ENCODE peak calls at places on chromosomes 6 and 20, in ten cellular contexts. One of them, this sample, is unnamed.

GRCh38 chr6:141551318-141551717 is 581.4 kb upstream of the GJE1 start:
- DNase-seq in astrocyte: no peak
- DNase-seq in GM12865: no peak
- DNase-seq in PC-9: no peak
- DNase-seq in progenitor cell of endocrine pancreas: no peak
- DNase-seq in HFFc6: no peak
- DNase-seq in RWPE1: no peak
- DNase-seq in WTC11: no peak
- DNase-seq in fibroblast of lung: no peak
- DNase-seq in H9: no peak
- DNase-seq in this sample: no peak

GRCh38 chr20:61186771-61187170 is 65.3 kb upstream of the CDH4 start:
- DNase-seq in progenitor cell of endocrine pancreas: no peak
- DNase-seq in H9: no peak
- DNase-seq in HFFc6: no peak
- DNase-seq in astrocyte: peak; percentile 60
- DNase-seq in GM12865: no peak
- DNase-seq in fibroblast of lung: peak; percentile 38
- DNase-seq in WTC11: no peak
- DNase-seq in RWPE1: no peak
- DNase-seq in PC-9: no peak
- DNase-seq in this sample: no peak

GRCh38 chr6:35203680-35204079 is 10.1 kb upstream of the SCUBE3 start:
- DNase-seq in PC-9: no peak
- DNase-seq in progenitor cell of endocrine pancreas: no peak
- DNase-seq in HFFc6: no peak
- DNase-seq in RWPE1: no peak
- DNase-seq in WTC11: no peak
- DNase-seq in H9: no peak
- DNase-seq in astrocyte: no peak
- DNase-seq in fibroblast of lung: no peak
- DNase-seq in GM12865: no peak
- DNase-seq in this sample: no peak

GRCh38 chr6:137369135-137369534 is 125.1 kb downstream of the OLIG3 start:
- DNase-seq in astrocyte: no peak
- DNase-seq in progenitor cell of endocrine pancreas: no peak
- DNase-seq in HFFc6: no peak
- DNase-seq in PC-9: no peak
- DNase-seq in WTC11: no peak
- DNase-seq in GM12865: no peak
- DNase-seq in H9: no peak
- DNase-seq in RWPE1: no peak
- DNase-seq in fibroblast of lung: no peak
- DNase-seq in this sample: no peak

GRCh38 chr20:62831361-62831788 is 14.5 kb downstream of the COL9A3 start:
- DNase-seq in GM12865: no peak
- DNase-seq in progenitor cell of endocrine pancreas: no peak
- DNase-seq in PC-9: peak; percentile 93
- DNase-seq in HFFc6: no peak
- DNase-seq in fibroblast of lung: no peak
- DNase-seq in H9: no peak
- DNase-seq in astrocyte: no peak
- DNase-seq in WTC11: no peak
- DNase-seq in RWPE1: no peak
- DNase-seq in this sample: no peak

GRCh38 chr6:169813969-169814368 is 62.5 kb downstream of the ERMARD start:
- DNase-seq in H9: no peak
- DNase-seq in progenitor cell of endocrine pancreas: no peak
- DNase-seq in astrocyte: no peak
- DNase-seq in fibroblast of lung: no peak
- DNase-seq in RWPE1: no peak
- DNase-seq in GM12865: no peak
- DNase-seq in WTC11: no peak
- DNase-seq in HFFc6: no peak
- DNase-seq in PC-9: no peak
- DNase-seq in this sample: no peak

GRCh38 chr6:78867020-78867369 is 356 bp upstream of the IRAK1BP1 start:
- DNase-seq in RWPE1: no peak
- DNase-seq in fibroblast of lung: no peak
- DNase-seq in H9: no peak
- DNase-seq in GM12865: no peak
- DNase-seq in HFFc6: no peak
- DNase-seq in PC-9: no peak
- DNase-seq in progenitor cell of endocrine pancreas: no peak
- DNase-seq in WTC11: peak; percentile 19
- DNase-seq in astrocyte: no peak
- DNase-seq in this sample: no peak

GRCh38 chr20:53763707-53764415 is 170.2 kb upstream of the ZNF217 start:
- DNase-seq in fibroblast of lung: peak; percentile 52
- DNase-seq in HFFc6: peak; percentile 19
- DNase-seq in RWPE1: no peak
- DNase-seq in astrocyte: peak; percentile 79
- DNase-seq in progenitor cell of endocrine pancreas: no peak
- DNase-seq in GM12865: no peak
- DNase-seq in PC-9: no peak
- DNase-seq in WTC11: peak; percentile 26
- DNase-seq in H9: peak; percentile 71
- DNase-seq in this sample: no peak

GRCh38 chr6:31834367-31834703 is 6.8 kb downstream of the HSPA1B start:
- DNase-seq in H9: peak; percentile 86
- DNase-seq in fibroblast of lung: peak; percentile 89
- DNase-seq in RWPE1: peak; percentile 83
- DNase-seq in HFFc6: peak; percentile 81
- DNase-seq in progenitor cell of endocrine pancreas: peak; percentile 68
- DNase-seq in PC-9: peak; percentile 80
- DNase-seq in GM12865: peak; percentile 94
- DNase-seq in WTC11: peak; percentile 85
- DNase-seq in astrocyte: peak; percentile 57
- DNase-seq in this sample: peak; percentile 72

GRCh38 chr20:51385941-51386530 is 156.5 kb downstream of the NFATC2 start:
- DNase-seq in astrocyte: no peak
- DNase-seq in GM12865: peak; percentile 70
- DNase-seq in RWPE1: peak; percentile 73
- DNase-seq in H9: peak; percentile 71
- DNase-seq in HFFc6: peak; percentile 25
- DNase-seq in WTC11: peak; percentile 53
- DNase-seq in progenitor cell of endocrine pancreas: no peak
- DNase-seq in fibroblast of lung: peak; percentile 55
- DNase-seq in PC-9: peak; percentile 16
- DNase-seq in this sample: peak; percentile 52

GRCh38 chr6:21384211-21384610 is 209.3 kb upstream of the SOX4 start:
- DNase-seq in fibroblast of lung: no peak
- DNase-seq in progenitor cell of endocrine pancreas: no peak
- DNase-seq in PC-9: no peak
- DNase-seq in astrocyte: peak; percentile 31
- DNase-seq in HFFc6: no peak
- DNase-seq in WTC11: no peak
- DNase-seq in GM12865: no peak
- DNase-seq in RWPE1: no peak
- DNase-seq in H9: no peak
- DNase-seq in this sample: no peak

GRCh38 chr6:109456710-109457595 is 1.4 kb upstream of the MICAL1 start:
- DNase-seq in fibroblast of lung: peak; percentile 86
- DNase-seq in H9: no peak
- DNase-seq in RWPE1: no peak
- DNase-seq in HFFc6: peak; percentile 80
- DNase-seq in progenitor cell of endocrine pancreas: no peak
- DNase-seq in WTC11: no peak
- DNase-seq in PC-9: no peak
- DNase-seq in GM12865: no peak
- DNase-seq in astrocyte: peak; percentile 49
- DNase-seq in this sample: no peak

GRCh38 chr6:154508573-154509375 is 1.7 kb downstream of the CNKSR3 start:
- DNase-seq in progenitor cell of endocrine pancreas: no peak
- DNase-seq in HFFc6: no peak
- DNase-seq in H9: no peak
- DNase-seq in fibroblast of lung: peak; percentile 30
- DNase-seq in GM12865: no peak
- DNase-seq in PC-9: peak; percentile 53
- DNase-seq in RWPE1: peak; percentile 42
- DNase-seq in astrocyte: peak; percentile 29
- DNase-seq in WTC11: no peak
- DNase-seq in this sample: no peak

GRCh38 chr6:107603029-107603428 is 113.1 kb downstream of the SOBP start:
- DNase-seq in fibroblast of lung: no peak
- DNase-seq in HFFc6: no peak
- DNase-seq in WTC11: no peak
- DNase-seq in H9: no peak
- DNase-seq in RWPE1: no peak
- DNase-seq in astrocyte: no peak
- DNase-seq in GM12865: no peak
- DNase-seq in PC-9: no peak
- DNase-seq in progenitor cell of endocrine pancreas: no peak
- DNase-seq in this sample: no peak

GRCh38 chr6:29603930-29604329 is 19.0 kb downstream of the OR2H2 start:
- DNase-seq in astrocyte: no peak
- DNase-seq in progenitor cell of endocrine pancreas: no peak
- DNase-seq in H9: no peak
- DNase-seq in PC-9: no peak
- DNase-seq in fibroblast of lung: no peak
- DNase-seq in GM12865: no peak
- DNase-seq in HFFc6: no peak
- DNase-seq in WTC11: no peak
- DNase-seq in RWPE1: no peak
- DNase-seq in this sample: no peak

GRCh38 chr6:41680182-41680965 is 42.1 kb downstream of the MDFI start:
- DNase-seq in H9: no peak
- DNase-seq in PC-9: no peak
- DNase-seq in HFFc6: no peak
- DNase-seq in progenitor cell of endocrine pancreas: no peak
- DNase-seq in fibroblast of lung: no peak
- DNase-seq in GM12865: no peak
- DNase-seq in RWPE1: no peak
- DNase-seq in WTC11: no peak
- DNase-seq in astrocyte: no peak
- DNase-seq in this sample: no peak

GRCh38 chr6:117399126-117399525 is 26.6 kb downstream of the ROS1 start:
- DNase-seq in fibroblast of lung: no peak
- DNase-seq in astrocyte: no peak
- DNase-seq in GM12865: no peak
- DNase-seq in H9: no peak
- DNase-seq in PC-9: no peak
- DNase-seq in progenitor cell of endocrine pancreas: no peak
- DNase-seq in HFFc6: no peak
- DNase-seq in WTC11: no peak
- DNase-seq in RWPE1: no peak
- DNase-seq in this sample: no peak
- TF ChIP-seq CTCF in fibroblast of lung: no peak
- TF ChIP-seq CTCF in astrocyte: no peak
- TF ChIP-seq CTCF in GM12865: no peak
- TF ChIP-seq CTCF in H9: no peak
- TF ChIP-seq CTCF in PC-9: no peak
- TF ChIP-seq CTCF in progenitor cell of endocrine pancreas: no peak
- TF ChIP-seq CTCF in HFFc6: no peak
- TF ChIP-seq CTCF in WTC11: no peak
- TF ChIP-seq CTCF in RWPE1: no peak
- TF ChIP-seq CTCF in this sample: no peak

GRCh38 chr6:26607434-26608230 is 10.9 kb downstream of the ABT1 start:
- DNase-seq in fibroblast of lung: peak; percentile 72
- DNase-seq in WTC11: peak; percentile 53
- DNase-seq in progenitor cell of endocrine pancreas: peak; percentile 20
- DNase-seq in RWPE1: peak; percentile 64
- DNase-seq in HFFc6: peak; percentile 60
- DNase-seq in GM12865: peak; percentile 82
- DNase-seq in astrocyte: peak; percentile 25
- DNase-seq in PC-9: peak; percentile 56
- DNase-seq in H9: peak; percentile 54
- DNase-seq in this sample: peak; percentile 51
- TF ChIP-seq CTCF in fibroblast of lung: peak; percentile 84
- TF ChIP-seq CTCF in WTC11: no peak
- TF ChIP-seq CTCF in progenitor cell of endocrine pancreas: peak; percentile 80
- TF ChIP-seq CTCF in RWPE1: peak; percentile 84
- TF ChIP-seq CTCF in HFFc6: peak; percentile 83
- TF ChIP-seq CTCF in GM12865: peak; percentile 81
- TF ChIP-seq CTCF in astrocyte: peak; percentile 74
- TF ChIP-seq CTCF in PC-9: peak; percentile 83
- TF ChIP-seq CTCF in H9: peak; percentile 86
- TF ChIP-seq CTCF in this sample: no peak

DNA sequence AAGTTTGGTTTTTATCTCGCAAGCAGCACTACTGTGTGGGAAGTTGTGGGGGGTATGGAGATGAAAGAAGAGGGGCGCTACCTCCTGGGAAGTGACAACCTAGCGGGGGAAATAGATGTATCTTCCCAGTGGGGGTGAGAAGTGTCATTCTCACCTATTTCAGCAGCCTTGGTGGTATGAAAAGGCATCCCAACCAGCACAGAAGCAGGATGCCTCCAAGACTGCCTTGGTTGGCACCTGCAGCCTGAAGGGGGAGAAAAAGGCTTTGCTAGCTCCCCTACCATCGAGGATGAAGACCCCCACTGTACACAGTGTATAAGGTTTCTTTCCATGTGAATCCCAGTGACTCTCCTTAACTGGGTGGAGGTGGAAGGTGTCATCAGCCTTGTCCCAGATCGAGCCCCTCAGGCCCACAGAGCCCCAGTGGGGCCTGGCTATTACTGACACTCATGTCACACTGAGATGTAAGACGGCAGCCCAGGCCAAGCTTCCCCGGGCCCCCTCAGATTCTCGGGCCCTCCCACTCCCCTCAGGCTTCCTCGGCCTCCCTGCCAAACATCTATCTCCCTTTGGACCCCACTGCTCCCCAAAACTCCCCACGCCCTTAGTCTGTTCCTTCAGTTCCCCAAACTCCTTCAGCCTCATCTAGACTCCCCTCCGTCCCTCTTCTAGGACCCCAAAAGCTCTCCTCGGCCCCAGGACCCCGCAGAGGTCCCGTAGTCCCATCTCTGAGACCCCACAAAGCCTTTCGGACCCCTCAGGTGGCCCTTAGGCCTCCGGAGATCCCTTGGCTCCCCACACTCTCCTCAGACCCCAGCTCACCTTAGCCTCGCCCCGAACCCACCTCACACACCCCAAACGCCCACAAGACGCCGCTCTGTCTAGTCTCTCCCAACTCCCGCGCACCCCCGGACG is 688 bp downstream of the COMMD7 start:
- DNase-seq in RWPE1: no peak
- DNase-seq in H9: no peak
- DNase-seq in PC-9: no peak
- DNase-seq in HFFc6: no peak
- DNase-seq in progenitor cell of endocrine pancreas: no peak
- DNase-seq in GM12865: no peak
- DNase-seq in astrocyte: no peak
- DNase-seq in fibroblast of lung: no peak
- DNase-seq in WTC11: no peak
- DNase-seq in this sample: no peak
- TF ChIP-seq CTCF in RWPE1: no peak
- TF ChIP-seq CTCF in H9: no peak
- TF ChIP-seq CTCF in PC-9: no peak
- TF ChIP-seq CTCF in HFFc6: no peak
- TF ChIP-seq CTCF in progenitor cell of endocrine pancreas: no peak
- TF ChIP-seq CTCF in GM12865: no peak
- TF ChIP-seq CTCF in astrocyte: no peak
- TF ChIP-seq CTCF in fibroblast of lung: no peak
- TF ChIP-seq CTCF in WTC11: no peak
- TF ChIP-seq CTCF in this sample: no peak

DNA sequence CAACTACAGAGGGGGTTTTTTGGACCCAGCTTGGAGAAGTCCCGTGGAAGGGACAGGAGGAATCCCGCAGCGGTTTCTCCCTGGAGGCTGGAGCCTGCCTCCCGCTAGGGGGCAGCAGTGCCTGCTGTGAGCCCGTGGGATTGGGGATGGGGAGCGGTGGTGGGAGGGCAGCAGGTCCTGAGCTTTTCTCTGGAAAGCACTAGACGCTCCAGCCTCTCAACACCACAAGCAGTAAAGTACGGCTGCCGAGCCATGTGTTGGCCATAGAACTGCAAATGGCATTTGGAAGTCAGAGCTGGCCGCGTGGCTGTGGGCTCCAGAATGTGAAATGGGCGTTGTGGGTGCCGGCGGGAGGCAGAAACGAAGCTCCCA is 47.8 kb downstream of the GMPR start:
- DNase-seq in WTC11: peak; percentile 83
- DNase-seq in H9: peak; percentile 84
- DNase-seq in progenitor cell of endocrine pancreas: peak; percentile 61
- DNase-seq in RWPE1: no peak
- DNase-seq in HFFc6: no peak
- DNase-seq in fibroblast of lung: peak; percentile 36
- DNase-seq in PC-9: peak; percentile 27
- DNase-seq in GM12865: peak; percentile 60
- DNase-seq in astrocyte: no peak
- DNase-seq in this sample: peak; percentile 88
- TF ChIP-seq CTCF in WTC11: peak; percentile 78
- TF ChIP-seq CTCF in H9: peak; percentile 92
- TF ChIP-seq CTCF in progenitor cell of endocrine pancreas: peak; percentile 86
- TF ChIP-seq CTCF in RWPE1: peak; percentile 16
- TF ChIP-seq CTCF in HFFc6: peak; percentile 88
- TF ChIP-seq CTCF in fibroblast of lung: peak; percentile 60
- TF ChIP-seq CTCF in PC-9: peak; percentile 68
- TF ChIP-seq CTCF in GM12865: peak; percentile 94
- TF ChIP-seq CTCF in astrocyte: peak; percentile 78
- TF ChIP-seq CTCF in this sample: peak; percentile 81